ENCODE peak calls at places on chromosome 14, in ten cellular contexts. O is AG08396, X is H54, E is fibroblast of pulmonary artery, N is HL-60, D is mesothelial cell of epicardium, K is H4, L is NCI-H2029, R is GF-D8, F is dermis microvascular lymphatic vessel endothelial cell. C is an unnamed sample.

GRCh38 chr14:104977008-104977680 is 1.0 kb downstream of the AHNAK2 start:
- DNase-seq in X (no peak), O (no peak), E (no peak), N (no peak), D (no peak), K (no peak), L (no peak), R (no peak), F (no peak), C (no peak)

GRCh38 chr14:21498540-21499526 is 12.3 kb downstream of the METTL3 start:
- DNase-seq in R (no peak), N (peak; percentile 37), F (peak; percentile 40), X (no peak), E (peak; percentile 64), K (no peak), D (no peak), L (peak; percentile 50), O (peak; percentile 28), C (peak; percentile 63)

GRCh38 chr14:78790262-78790661 is 620.1 kb downstream of the NRXN3 start:
- DNase-seq in X (no peak), O (no peak), D (no peak), L (no peak), E (no peak), F (no peak), K (no peak), R (no peak), N (no peak), C (no peak)

GRCh38 chr14:105151131-105151837 is 17.3 kb downstream of the JAG2 start:
- DNase-seq in R (no peak), L (no peak), E (no peak), F (no peak), N (no peak), X (no peak), D (no peak), O (no peak), K (no peak), C (no peak)

GRCh38 chr14:68703093-68703492 is 89.8 kb downstream of the ZFP36L1 start:
- DNase-seq in L (no peak), R (no peak), F (no peak), X (peak; percentile 73), N (no peak), E (peak; percentile 74), D (no peak), K (peak; percentile 42), O (peak; percentile 69), C (peak; percentile 76)

GRCh38 chr14:76784266-76784874 is 23.1 kb downstream of the VASH1 start:
- DNase-seq in K (no peak), D (no peak), E (no peak), L (no peak), R (no peak), F (no peak), X (no peak), O (no peak), N (no peak), C (no peak)

GRCh38 chr14:28651148-28651547 is 115.4 kb upstream of the FOXG1 start:
- DNase-seq in F (no peak), L (no peak), N (peak; percentile 17), D (no peak), O (no peak), R (no peak), E (peak; percentile 45), X (no peak), K (peak; percentile 26), C (no peak)

GRCh38 chr14:65462411-65462810 is 49.9 kb downstream of the FUT8 start:
- DNase-seq in D (no peak), K (peak; percentile 10), L (no peak), E (peak; percentile 17), R (no peak), F (no peak), N (no peak), X (peak; percentile 30), O (peak; percentile 26), C (no peak)

GRCh38 chr14:102694530-102695171 is 82.6 kb upstream of the TRAF3 start:
- DNase-seq in X (peak; percentile 57), N (peak; percentile 31), O (peak; percentile 75), L (peak; percentile 30), D (no peak), E (peak; percentile 86), F (peak; percentile 59), K (peak; percentile 54), R (peak; percentile 1), C (peak; percentile 81)

GRCh38 chr14:21268612-21269251 is 510 bp downstream of the HNRNPC start:
- DNase-seq in L (peak; percentile 68), R (no peak), D (no peak), K (peak; percentile 57), F (peak; percentile 66), N (no peak), X (no peak), E (peak; percentile 73), O (no peak), C (peak; percentile 84)

GRCh38 chr14:68135566-68135965 is 316.0 kb downstream of the RAD51B start:
- DNase-seq in F (no peak), O (no peak), K (no peak), L (no peak), E (no peak), N (no peak), R (no peak), D (no peak), X (no peak), C (no peak)

GRCh38 chr14:32298346-32298745 is 30.8 kb upstream of the AKAP6 start:
- DNase-seq in E (no peak), K (no peak), D (no peak), R (no peak), F (no peak), X (no peak), L (no peak), O (no peak), N (no peak), C (no peak)

GRCh38 chr14:91911474-91912032 is 35.9 kb downstream of the FBLN5 start:
- DNase-seq in X (peak; percentile 44), K (peak; percentile 63), D (no peak), N (peak; percentile 10), R (no peak), L (peak; percentile 20), F (peak; percentile 55), O (peak; percentile 43), E (peak; percentile 70), C (peak; percentile 49)

GRCh38 chr14:36947362-36947761 is 225.0 kb downstream of the SLC25A21 start:
- DNase-seq in D (no peak), O (no peak), K (no peak), N (no peak), E (no peak), L (no peak), R (no peak), X (no peak), F (no peak), C (no peak)

GRCh38 chr14:35378638-35379568 is 25.6 kb downstream of the NFKBIA start:
- DNase-seq in E (no peak), K (no peak), R (no peak), X (no peak), O (no peak), L (no peak), F (no peak), D (no peak), N (no peak), C (no peak)

GRCh38 chr14:91545946-91546716 is 36.0 kb upstream of the PPP4R3A start:
- DNase-seq in K (no peak), L (no peak), O (no peak), R (no peak), F (no peak), X (no peak), D (no peak), E (no peak), N (no peak), C (no peak)

GRCh38 chr14:88379706-88380343 is 5.6 kb upstream of the SPATA7 start:
- DNase-seq in L (no peak), F (no peak), E (no peak), O (no peak), K (no peak), N (no peak), R (no peak), X (no peak), D (no peak), C (no peak)

GRCh38 chr14:99211410-99211809 is 60.6 kb downstream of the BCL11B start:
- DNase-seq in R (no peak), F (no peak), L (no peak), D (no peak), K (no peak), X (no peak), N (no peak), O (no peak), E (no peak), C (no peak)

GRCh38 chr14:105348945-105349699 is 34.6 kb downstream of the PACS2 start:
- DNase-seq in F (no peak), O (no peak), R (no peak), N (no peak), D (no peak), L (no peak), K (no peak), X (no peak), E (no peak), C (no peak)

GRCh38 chr14:28807518-28807917 is 40.9 kb downstream of the FOXG1 start:
- DNase-seq in L (no peak), D (no peak), X (no peak), F (no peak), E (no peak), N (no peak), K (no peak), R (no peak), O (no peak), C (no peak)